ENCODE peak calls at places on chromosomes 11 and 22, in five cellular contexts. A is kidney, J is mesenchymal stem cell, D is heart right ventricle, L is right atrium auricular region. E is an unnamed sample.

GRCh38 chr11:78256962-78257361 is 68.2 kb downstream of the USP35 start:
- DNase-seq in A (peak; percentile 91), J (peak; percentile 57), L (peak; percentile 97), D (peak; percentile 84), E (peak; percentile 45)

GRCh38 chr11:46203746-46204145 is 73.7 kb upstream of the CREB3L1 start:
- DNase-seq in D (no peak), A (no peak), L (no peak), J (no peak), E (no peak)

GRCh38 chr11:9765320-9766101 is 101.6 kb downstream of the SWAP70 start:
- DNase-seq in L (no peak), J (peak; percentile 91), D (peak; percentile 74), A (peak; percentile 87), E (peak; percentile 55)

GRCh38 chr11:48107188-48107704 is 109.4 kb upstream of the OR4B1 start:
- DNase-seq in A (no peak), J (peak; percentile 56), L (peak; percentile 54), D (no peak), E (no peak)

GRCh38 chr22:44364750-44365118 is 52.0 kb upstream of the SHISAL1 start:
- DNase-seq in D (no peak), L (peak; percentile 72), J (no peak), A (peak; percentile 49), E (no peak)

GRCh38 chr11:57781529-57781943 is 19.9 kb downstream of the CTNND1 start:
- DNase-seq in A (peak; percentile 86), D (peak; percentile 41), J (peak; percentile 66), L (no peak), E (peak; percentile 84)

GRCh38 chr11:19441752-19442553 is 201.2 kb upstream of the E2F8 start:
- DNase-seq in J (peak; percentile 94), D (peak; percentile 45), L (peak; percentile 88), A (peak; percentile 66), E (peak; percentile 89)

GRCh38 chr11:22920939-22921565 is 60.8 kb upstream of the CCDC179 start:
- DNase-seq in L (no peak), J (peak; percentile 69), D (peak; percentile 7), A (no peak), E (peak; percentile 75)

GRCh38 chr11:60429272-60429671 is at the start of gene MS4A5:
- DNase-seq in L (no peak), J (no peak), D (no peak), A (no peak), E (no peak)

GRCh38 chr11:95915051-95915450 is 8.9 kb downstream of the MTMR2 start:
- DNase-seq in A (no peak), D (no peak), J (no peak), L (no peak), E (no peak)

GRCh38 chr11:8017894-8018741 is 31.0 kb downstream of the EIF3F start:
- DNase-seq in D (no peak), A (no peak), L (no peak), J (peak; percentile 40), E (peak; percentile 24)

GRCh38 chr11:93820847-93821246 is 29.6 kb downstream of the VSTM5 start:
- DNase-seq in A (no peak), J (no peak), L (no peak), D (no peak), E (no peak)

GRCh38 chr22:48501231-48501750 is 1326.4 kb downstream of the BRD1 start:
- DNase-seq in D (no peak), A (peak; percentile 46), L (no peak), J (no peak), E (no peak)

GRCh38 chr11:13963949-13964770 is 1.6 kb downstream of the SPON1 start:
- DNase-seq in D (peak; percentile 8), L (no peak), J (no peak), A (peak; percentile 84), E (peak; percentile 60)

GRCh38 chr22:39094717-39095389 is 2.2 kb upstream of the APOBEC3H start:
- DNase-seq in L (no peak), J (no peak), D (no peak), A (no peak), E (no peak)

GRCh38 chr11:58905141-58905715 is 34.1 kb upstream of the GLYATL1 start:
- DNase-seq in D (peak; percentile 6), L (peak; percentile 68), J (peak; percentile 72), A (no peak), E (peak; percentile 64)

GRCh38 chr11:65615950-65616574 is 486 bp downstream of the PCNX3 start:
- DNase-seq in J (no peak), L (no peak), D (no peak), A (no peak), E (peak; percentile 83)

GRCh38 chr11:19432370-19433163 is 191.8 kb upstream of the E2F8 start:
- DNase-seq in J (peak; percentile 92), D (no peak), L (no peak), A (no peak), E (no peak)

GRCh38 chr22:29344137-29344536 is 28.6 kb upstream of the RASL10A start:
- DNase-seq in D (peak; percentile 57), L (no peak), J (peak; percentile 69), A (no peak), E (peak; percentile 61)

GRCh38 chr11:63682045-63682915 is 980 bp downstream of the RTN3 start:
- DNase-seq in L (no peak), D (peak; percentile 22), A (no peak), J (peak; percentile 60), E (peak; percentile 42)

GRCh38 chr11:132674161-132674560 is 858.1 kb downstream of the OPCML start:
- DNase-seq in J (no peak), L (no peak), D (no peak), A (no peak), E (no peak)

GRCh38 chr11:44529895-44530412 is 35.5 kb upstream of the CD82 start:
- DNase-seq in L (no peak), J (no peak), A (no peak), D (no peak), E (no peak)

GRCh38 chr22:25403752-25404471 is 160.6 kb upstream of the GRK3 start:
- DNase-seq in L (no peak), J (peak; percentile 57), A (peak; percentile 43), D (no peak), E (peak; percentile 37)

GRCh38 chr22:45318558-45319318 is 9.0 kb downstream of the FAM118A start:
- DNase-seq in J (peak; percentile 88), D (no peak), L (no peak), A (no peak), E (no peak)

GRCh38 chr11:33899383-33900037 is 7.6 kb upstream of the LMO2 start:
- DNase-seq in L (peak; percentile 94), J (peak; percentile 77), A (peak; percentile 83), D (peak; percentile 88), E (peak; percentile 63)

GRCh38 chr22:29039148-29039547 is 22.5 kb downstream of the C22orf31 start:
- DNase-seq in J (no peak), D (no peak), L (no peak), A (no peak), E (no peak)

GRCh38 chr11:130522284-130522961 is 74.0 kb downstream of the ADAMTS15 start:
- DNase-seq in J (peak; percentile 97), A (peak; percentile 96), D (peak; percentile 94), L (peak; percentile 96), E (peak; percentile 94)

GRCh38 chr11:115322553-115323203 is 181.5 kb downstream of the CADM1 start:
- DNase-seq in L (no peak), J (no peak), D (no peak), A (no peak), E (no peak)

GRCh38 chr11:73570415-73571114 is 27.3 kb downstream of the FAM168A start:
- DNase-seq in L (no peak), D (no peak), J (peak; percentile 11), A (no peak), E (no peak)

GRCh38 chr11:95229199-95230053 is 1.6 kb downstream of the SESN3 start:
- DNase-seq in D (no peak), L (no peak), A (no peak), J (peak; percentile 38), E (no peak)

GRCh38 chr11:130423541-130424155 is 4.8 kb downstream of the ADAMTS8 start:
- DNase-seq in A (no peak), J (no peak), D (no peak), L (no peak), E (no peak)

DNA sequence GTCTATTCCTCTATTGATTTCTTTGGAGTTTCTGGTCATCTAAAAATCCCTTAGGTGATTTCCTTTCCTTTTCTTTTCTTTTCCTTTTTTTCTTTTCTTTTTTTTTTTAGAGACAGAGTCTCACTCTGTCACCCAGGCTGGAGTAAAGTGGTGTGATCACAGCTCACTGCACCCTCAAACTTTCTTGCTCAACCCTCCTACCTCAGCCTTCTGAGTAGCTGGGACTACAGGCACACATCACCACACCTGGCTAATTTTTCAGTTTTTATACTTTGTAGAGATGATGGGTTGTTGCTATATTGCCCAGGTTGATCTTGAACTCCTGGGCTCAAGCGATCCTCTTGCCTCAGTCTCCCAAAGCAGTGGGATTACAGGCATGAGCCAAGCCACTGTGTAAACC is 1.9 kb upstream of the C11orf52 start:
- DNase-seq in J (no peak), D (no peak), A (no peak), L (no peak), E (no peak)
- H3K4me1 ChIP-seq in J (peaks cover 13% of the 10 kb centered on the region), D (peaks cover 25% of the 10 kb centered on the region), A (peaks cover 32% of the 10 kb centered on the region), L (no peaks in the 10 kb centered on the region), E (peaks cover 25% of the 10 kb centered on the region)

GRCh38 chr11:124629961-124630360 is 7.3 kb downstream of the TBRG1 start:
- DNase-seq in J (no peak), L (no peak), A (no peak), D (no peak), E (no peak)
- H3K4me1 ChIP-seq in J (peaks cover 1% of the 10 kb centered on the region), L (no peaks in the 10 kb centered on the region), A (no peaks in the 10 kb centered on the region), D (peaks cover 9% of the 10 kb centered on the region), E (no peaks in the 10 kb centered on the region)

DNA sequence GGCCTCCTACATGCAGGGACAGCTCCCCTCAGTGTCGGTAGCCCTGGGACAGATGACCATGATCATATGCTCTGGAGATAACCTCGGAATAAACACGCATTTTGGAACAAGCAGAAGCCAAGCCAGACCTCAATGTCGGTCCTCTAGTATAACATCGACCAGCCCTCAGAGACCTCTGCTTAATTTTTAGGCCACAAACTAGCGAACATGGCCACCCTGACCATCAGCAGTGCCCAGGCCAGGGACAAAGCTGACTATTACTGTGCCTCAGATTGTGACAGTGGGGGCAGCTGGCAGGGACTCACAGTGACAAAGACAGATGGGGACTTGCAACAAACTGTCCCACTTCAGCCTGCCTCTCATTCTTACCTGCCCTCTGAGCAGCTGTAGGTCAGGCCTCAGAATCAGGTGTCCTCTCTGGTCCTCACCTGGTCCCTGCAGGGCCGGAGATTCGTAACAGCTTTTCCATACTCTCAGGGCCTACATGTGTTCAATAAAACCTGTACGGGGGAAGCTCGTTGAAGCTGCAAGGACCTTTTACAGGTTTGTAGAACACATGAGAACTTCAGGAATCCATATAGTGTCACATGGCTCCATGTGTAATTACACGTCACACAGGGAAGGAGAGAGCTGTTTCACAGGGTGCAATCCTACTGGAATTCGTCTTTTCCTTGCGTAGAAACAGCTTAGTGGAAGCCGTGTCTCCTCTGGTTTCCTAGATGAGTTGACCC is 72.8 kb upstream of the IGLL5 start:
- DNase-seq in J (no peak), D (no peak), L (no peak), A (no peak), E (no peak)
- H3K4me1 ChIP-seq in J (no peaks in the 10 kb centered on the region), D (peaks cover 37% of the 10 kb centered on the region), L (no peaks in the 10 kb centered on the region), A (no peaks in the 10 kb centered on the region), E (no peaks in the 10 kb centered on the region)

DNA sequence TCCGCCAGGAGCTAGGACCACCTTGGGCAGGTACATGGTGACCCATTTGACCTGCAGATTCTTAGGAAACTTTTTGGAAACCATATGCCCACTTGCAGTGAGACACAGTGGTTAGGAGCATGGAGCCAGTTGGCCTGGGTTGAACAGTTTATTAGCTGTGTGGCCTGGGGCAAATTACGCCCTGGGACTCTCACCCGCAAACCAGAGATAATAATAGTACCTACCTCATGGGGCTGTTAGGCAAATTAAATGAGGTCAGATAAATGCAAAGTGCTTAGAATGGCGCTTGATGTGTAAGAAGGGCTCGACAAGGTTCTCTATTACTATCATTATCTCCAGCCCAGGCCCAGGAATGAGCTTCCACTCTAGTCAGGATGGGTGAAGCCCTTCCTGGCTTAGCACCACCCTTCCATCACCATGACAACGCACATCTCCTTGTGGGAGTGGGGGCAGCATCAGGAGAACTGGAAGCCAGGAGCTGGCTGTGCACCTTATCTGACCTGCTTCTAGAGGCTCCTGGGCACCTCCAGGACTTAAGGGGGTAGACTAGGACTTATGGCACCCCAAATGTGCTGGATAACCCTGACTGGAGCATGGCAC is 5.1 kb downstream of the SYT12 start:
- DNase-seq in L (no peak), D (no peak), A (no peak), J (no peak), E (no peak)
- H3K4me1 ChIP-seq in L (no peaks in the 10 kb centered on the region), D (peaks cover 18% of the 10 kb centered on the region), A (no peaks in the 10 kb centered on the region), J (peaks cover 36% of the 10 kb centered on the region), E (peaks cover 4% of the 10 kb centered on the region)

E was measured in hepatocyte.